ENCODE peak calls at places on chromosome 1, in eight cellular contexts. One of them, this sample, is unnamed.

GRCh38 chr1:206836111-206836510 is 29.3 kb upstream of the IL20 start:
- DNase-seq in GM12878: no peak
- DNase-seq in WTC11: no peak
- DNase-seq in SK-N-SH: no peak
- DNase-seq in HCT116: no peak
- DNase-seq in NB4: no peak
- DNase-seq in K562: no peak
- DNase-seq in H1: no peak
- DNase-seq in this sample: no peak

GRCh38 chr1:179079113-179079761 is 2.6 kb upstream of the TOR3A start:
- DNase-seq in K562: peak; percentile 59
- DNase-seq in WTC11: peak; percentile 31
- DNase-seq in SK-N-SH: peak; percentile 69
- DNase-seq in GM12878: no peak
- DNase-seq in NB4: peak; percentile 83
- DNase-seq in H1: no peak
- DNase-seq in HCT116: peak; percentile 56
- DNase-seq in this sample: peak; percentile 66

GRCh38 chr1:40899230-40899870 is 37.2 kb upstream of the CITED4 start:
- DNase-seq in SK-N-SH: no peak
- DNase-seq in NB4: no peak
- DNase-seq in HCT116: peak; percentile 69
- DNase-seq in K562: no peak
- DNase-seq in WTC11: peak; percentile 19
- DNase-seq in GM12878: no peak
- DNase-seq in H1: peak; percentile 50
- DNase-seq in this sample: no peak

GRCh38 chr1:235758931-235759330 is 107.8 kb downstream of the LYST start:
- DNase-seq in HCT116: no peak
- DNase-seq in NB4: no peak
- DNase-seq in SK-N-SH: peak; percentile 41
- DNase-seq in WTC11: no peak
- DNase-seq in K562: no peak
- DNase-seq in H1: no peak
- DNase-seq in GM12878: no peak
- DNase-seq in this sample: no peak

GRCh38 chr1:1371354-1371740 is 3.7 kb downstream of the AURKAIP1 start:
- DNase-seq in GM12878: no peak
- DNase-seq in WTC11: no peak
- DNase-seq in HCT116: no peak
- DNase-seq in NB4: peak; percentile 94
- DNase-seq in H1: no peak
- DNase-seq in K562: no peak
- DNase-seq in SK-N-SH: no peak
- DNase-seq in this sample: no peak

GRCh38 chr1:150513275-150513885 is 2.2 kb upstream of the FALEC start:
- DNase-seq in K562: peak; percentile 74
- DNase-seq in GM12878: no peak
- DNase-seq in WTC11: no peak
- DNase-seq in HCT116: no peak
- DNase-seq in NB4: no peak
- DNase-seq in H1: no peak
- DNase-seq in SK-N-SH: no peak
- DNase-seq in this sample: no peak

GRCh38 chr1:99843760-99844159 is 6.4 kb upstream of the AGL start:
- DNase-seq in K562: no peak
- DNase-seq in GM12878: no peak
- DNase-seq in SK-N-SH: no peak
- DNase-seq in HCT116: no peak
- DNase-seq in H1: no peak
- DNase-seq in WTC11: no peak
- DNase-seq in NB4: no peak
- DNase-seq in this sample: no peak

GRCh38 chr1:152112101-152112884 is 3.0 kb downstream of the TCHH start:
- DNase-seq in SK-N-SH: no peak
- DNase-seq in K562: no peak
- DNase-seq in GM12878: no peak
- DNase-seq in H1: peak; percentile 49
- DNase-seq in HCT116: no peak
- DNase-seq in NB4: no peak
- DNase-seq in WTC11: peak; percentile 14
- DNase-seq in this sample: peak; percentile 36

GRCh38 chr1:90926971-90927370 is 94.9 kb downstream of the ZNF644 start:
- DNase-seq in HCT116: no peak
- DNase-seq in SK-N-SH: no peak
- DNase-seq in NB4: no peak
- DNase-seq in K562: no peak
- DNase-seq in WTC11: no peak
- DNase-seq in H1: no peak
- DNase-seq in GM12878: no peak
- DNase-seq in this sample: no peak
- TF ChIP-seq MAX in HCT116: no peak
- TF ChIP-seq MAX in SK-N-SH: no peak
- TF ChIP-seq MAX in NB4: no peak
- TF ChIP-seq MAX in K562: no peak
- TF ChIP-seq MAX in WTC11: no peak
- TF ChIP-seq MAX in H1: no peak
- TF ChIP-seq MAX in GM12878: no peak
- TF ChIP-seq MAX in this sample: no peak

DNA sequence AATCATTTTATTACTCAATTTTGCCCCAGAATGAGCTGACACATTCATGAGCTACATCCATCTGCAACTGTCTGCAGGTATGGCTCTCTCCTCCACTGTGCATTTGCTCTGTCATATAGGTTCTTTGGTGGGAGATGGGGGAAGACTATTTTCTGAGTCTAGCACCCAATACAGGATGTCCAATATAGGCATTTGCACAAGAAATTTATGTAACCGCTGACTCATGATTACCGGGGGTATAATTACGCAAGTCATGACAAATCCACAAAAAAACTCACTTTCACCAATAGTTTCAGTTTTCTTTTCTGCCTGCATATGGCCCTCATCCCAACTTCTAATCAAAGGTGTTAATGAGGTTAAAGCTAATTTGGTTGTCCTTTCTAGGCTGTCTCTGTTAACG is 17.5 kb upstream of the VSIG8 start:
- DNase-seq in GM12878: no peak
- DNase-seq in H1: no peak
- DNase-seq in WTC11: no peak
- DNase-seq in NB4: peak; percentile 88
- DNase-seq in K562: no peak
- DNase-seq in SK-N-SH: no peak
- DNase-seq in HCT116: no peak
- DNase-seq in this sample: no peak
- TF ChIP-seq MAX in GM12878: no peak
- TF ChIP-seq MAX in H1: no peak
- TF ChIP-seq MAX in WTC11: no peak
- TF ChIP-seq MAX in NB4: no peak
- TF ChIP-seq MAX in K562: no peak
- TF ChIP-seq MAX in SK-N-SH: no peak
- TF ChIP-seq MAX in HCT116: no peak
- TF ChIP-seq MAX in this sample: peak; percentile 9

GRCh38 chr1:61227857-61228557 is 145.6 kb downstream of the NFIA start:
- DNase-seq in NB4: no peak
- DNase-seq in SK-N-SH: peak; percentile 27
- DNase-seq in WTC11: no peak
- DNase-seq in K562: no peak
- DNase-seq in HCT116: no peak
- DNase-seq in GM12878: no peak
- DNase-seq in H1: no peak
- DNase-seq in this sample: no peak
- TF ChIP-seq MAX in NB4: no peak
- TF ChIP-seq MAX in SK-N-SH: no peak
- TF ChIP-seq MAX in WTC11: no peak
- TF ChIP-seq MAX in K562: no peak
- TF ChIP-seq MAX in HCT116: no peak
- TF ChIP-seq MAX in GM12878: no peak
- TF ChIP-seq MAX in H1: no peak
- TF ChIP-seq MAX in this sample: no peak

GRCh38 chr1:208031932-208032320 is 121.0 kb upstream of the CD34 start:
- DNase-seq in HCT116: no peak
- DNase-seq in SK-N-SH: no peak
- DNase-seq in K562: no peak
- DNase-seq in WTC11: no peak
- DNase-seq in NB4: no peak
- DNase-seq in GM12878: no peak
- DNase-seq in H1: no peak
- DNase-seq in this sample: no peak

GRCh38 chr1:208028526-208028925 is 117.6 kb upstream of the CD34 start:
- DNase-seq in GM12878: no peak
- DNase-seq in SK-N-SH: no peak
- DNase-seq in WTC11: no peak
- DNase-seq in H1: no peak
- DNase-seq in NB4: no peak
- DNase-seq in HCT116: no peak
- DNase-seq in K562: no peak
- DNase-seq in this sample: no peak

GRCh38 chr1:208029381-208030319 is 118.7 kb upstream of the CD34 start:
- DNase-seq in NB4: no peak
- DNase-seq in H1: no peak
- DNase-seq in SK-N-SH: no peak
- DNase-seq in GM12878: no peak
- DNase-seq in WTC11: no peak
- DNase-seq in K562: no peak
- DNase-seq in HCT116: no peak
- DNase-seq in this sample: no peak

GRCh38 chr1:208031316-208031931 is 120.5 kb upstream of the CD34 start:
- DNase-seq in K562: no peak
- DNase-seq in SK-N-SH: no peak
- DNase-seq in GM12878: no peak
- DNase-seq in WTC11: no peak
- DNase-seq in HCT116: no peak
- DNase-seq in H1: no peak
- DNase-seq in NB4: no peak
- DNase-seq in this sample: no peak

GRCh38 chr1:208030320-208031091 is 119.6 kb upstream of the CD34 start:
- DNase-seq in WTC11: no peak
- DNase-seq in HCT116: no peak
- DNase-seq in K562: no peak
- DNase-seq in NB4: no peak
- DNase-seq in GM12878: no peak
- DNase-seq in H1: no peak
- DNase-seq in SK-N-SH: no peak
- DNase-seq in this sample: no peak
- TF ChIP-seq MAX in WTC11: no peak
- TF ChIP-seq MAX in HCT116: no peak
- TF ChIP-seq MAX in K562: no peak
- TF ChIP-seq MAX in NB4: no peak
- TF ChIP-seq MAX in GM12878: no peak
- TF ChIP-seq MAX in H1: no peak
- TF ChIP-seq MAX in SK-N-SH: peak; percentile 2
- TF ChIP-seq MAX in this sample: no peak

GRCh38 chr1:7919880-7920279 is 20.8 kb downstream of the TNFRSF9 start:
- DNase-seq in GM12878: no peak
- DNase-seq in SK-N-SH: no peak
- DNase-seq in NB4: no peak
- DNase-seq in HCT116: no peak
- DNase-seq in K562: no peak
- DNase-seq in WTC11: no peak
- DNase-seq in H1: no peak
- DNase-seq in this sample: no peak

GRCh38 chr1:7912743-7913557 is 27.7 kb downstream of the TNFRSF9 start:
- DNase-seq in NB4: no peak
- DNase-seq in WTC11: no peak
- DNase-seq in K562: no peak
- DNase-seq in GM12878: no peak
- DNase-seq in SK-N-SH: no peak
- DNase-seq in H1: no peak
- DNase-seq in HCT116: peak; percentile 33
- DNase-seq in this sample: no peak

GRCh38 chr1:7912145-7912544 is 28.5 kb downstream of the TNFRSF9 start:
- DNase-seq in K562: no peak
- DNase-seq in SK-N-SH: no peak
- DNase-seq in H1: no peak
- DNase-seq in HCT116: no peak
- DNase-seq in NB4: no peak
- DNase-seq in GM12878: no peak
- DNase-seq in WTC11: no peak
- DNase-seq in this sample: no peak

GRCh38 chr1:7916431-7916830 is 24.2 kb downstream of the TNFRSF9 start:
- DNase-seq in WTC11: no peak
- DNase-seq in NB4: no peak
- DNase-seq in SK-N-SH: no peak
- DNase-seq in K562: no peak
- DNase-seq in HCT116: no peak
- DNase-seq in GM12878: no peak
- DNase-seq in H1: no peak
- DNase-seq in this sample: no peak

GRCh38 chr1:7915826-7916225 is 24.8 kb downstream of the TNFRSF9 start:
- DNase-seq in K562: no peak
- DNase-seq in SK-N-SH: no peak
- DNase-seq in NB4: no peak
- DNase-seq in WTC11: no peak
- DNase-seq in H1: no peak
- DNase-seq in HCT116: no peak
- DNase-seq in GM12878: no peak
- DNase-seq in this sample: no peak
- TF ChIP-seq MAX in K562: no peak
- TF ChIP-seq MAX in SK-N-SH: no peak
- TF ChIP-seq MAX in NB4: no peak
- TF ChIP-seq MAX in WTC11: no peak
- TF ChIP-seq MAX in H1: no peak
- TF ChIP-seq MAX in HCT116: no peak
- TF ChIP-seq MAX in GM12878: no peak
- TF ChIP-seq MAX in this sample: no peak

GRCh38 chr1:25568090-25568833 is 24.9 kb downstream of the LDLRAP1 start:
- DNase-seq in SK-N-SH: no peak
- DNase-seq in GM12878: no peak
- DNase-seq in NB4: no peak
- DNase-seq in HCT116: peak; percentile 93
- DNase-seq in H1: peak; percentile 65
- DNase-seq in WTC11: peak; percentile 75
- DNase-seq in K562: no peak
- DNase-seq in this sample: no peak
- TF ChIP-seq MAX in SK-N-SH: no peak
- TF ChIP-seq MAX in GM12878: no peak
- TF ChIP-seq MAX in NB4: no peak
- TF ChIP-seq MAX in HCT116: no peak
- TF ChIP-seq MAX in H1: no peak
- TF ChIP-seq MAX in WTC11: no peak
- TF ChIP-seq MAX in K562: no peak
- TF ChIP-seq MAX in this sample: no peak